ENCODE peak calls at places on chromosomes 5 and 9, in ten cellular contexts. One of them, this sample, is unnamed.

GRCh38 chr9:76192013-76192412 is 202.2 kb downstream of the RFK start:
- DNase-seq in pancreas: no peak
- DNase-seq in tibial nerve: no peak
- DNase-seq in stomach: no peak
- DNase-seq in tibial artery: no peak
- DNase-seq in ovary: no peak
- DNase-seq in GM12878: no peak
- DNase-seq in fibroblast of lung: no peak
- DNase-seq in neural progenitor cell: no peak
- DNase-seq in heart right ventricle: no peak
- DNase-seq in this sample: no peak

GRCh38 chr5:54443264-54443663 is 12.2 kb upstream of the HSPB3 start:
- DNase-seq in pancreas: no peak
- DNase-seq in tibial nerve: no peak
- DNase-seq in stomach: no peak
- DNase-seq in tibial artery: no peak
- DNase-seq in ovary: no peak
- DNase-seq in GM12878: no peak
- DNase-seq in fibroblast of lung: peak; percentile 25
- DNase-seq in neural progenitor cell: peak; percentile 51
- DNase-seq in heart right ventricle: peak; percentile 18
- DNase-seq in this sample: peak; percentile 71

GRCh38 chr9:105083246-105083645 is 155.3 kb upstream of the ABCA1 start:
- DNase-seq in pancreas: no peak
- DNase-seq in tibial nerve: no peak
- DNase-seq in stomach: no peak
- DNase-seq in tibial artery: no peak
- DNase-seq in ovary: no peak
- DNase-seq in GM12878: no peak
- DNase-seq in fibroblast of lung: no peak
- DNase-seq in neural progenitor cell: no peak
- DNase-seq in heart right ventricle: no peak
- DNase-seq in this sample: no peak

GRCh38 chr5:56466136-56466816 is 233.1 kb upstream of the ANKRD55 start:
- DNase-seq in pancreas: no peak
- DNase-seq in tibial nerve: no peak
- DNase-seq in stomach: no peak
- DNase-seq in tibial artery: no peak
- DNase-seq in ovary: no peak
- DNase-seq in GM12878: no peak
- DNase-seq in fibroblast of lung: no peak
- DNase-seq in neural progenitor cell: no peak
- DNase-seq in heart right ventricle: no peak
- DNase-seq in this sample: no peak

GRCh38 chr5:104932431-104932830 is 1369.8 kb upstream of the NUDT12 start:
- DNase-seq in pancreas: no peak
- DNase-seq in tibial nerve: no peak
- DNase-seq in stomach: no peak
- DNase-seq in tibial artery: no peak
- DNase-seq in ovary: no peak
- DNase-seq in GM12878: no peak
- DNase-seq in fibroblast of lung: no peak
- DNase-seq in neural progenitor cell: peak; percentile 42
- DNase-seq in heart right ventricle: no peak
- DNase-seq in this sample: no peak

GRCh38 chr5:138716456-138716924 is 36.7 kb upstream of the CTNNA1 start:
- DNase-seq in pancreas: no peak
- DNase-seq in tibial nerve: no peak
- DNase-seq in stomach: no peak
- DNase-seq in tibial artery: no peak
- DNase-seq in ovary: no peak
- DNase-seq in GM12878: no peak
- DNase-seq in fibroblast of lung: peak; percentile 43
- DNase-seq in neural progenitor cell: peak; percentile 33
- DNase-seq in heart right ventricle: no peak
- DNase-seq in this sample: peak; percentile 77

GRCh38 chr5:115419794-115420585 is 123.5 kb upstream of the CCDC112 start:
- DNase-seq in pancreas: no peak
- DNase-seq in tibial nerve: no peak
- DNase-seq in stomach: no peak
- DNase-seq in tibial artery: no peak
- DNase-seq in ovary: no peak
- DNase-seq in GM12878: no peak
- DNase-seq in fibroblast of lung: peak; percentile 98
- DNase-seq in neural progenitor cell: no peak
- DNase-seq in heart right ventricle: no peak
- DNase-seq in this sample: peak; percentile 96

GRCh38 chr9:35731415-35732184 is 395 bp downstream of the TLN1 start:
- DNase-seq in pancreas: no peak
- DNase-seq in tibial nerve: no peak
- DNase-seq in stomach: no peak
- DNase-seq in tibial artery: peak; percentile 58
- DNase-seq in ovary: no peak
- DNase-seq in GM12878: no peak
- DNase-seq in fibroblast of lung: no peak
- DNase-seq in neural progenitor cell: no peak
- DNase-seq in heart right ventricle: no peak
- DNase-seq in this sample: no peak

GRCh38 chr9:15306068-15306756 is 804 bp downstream of the TTC39B start:
- DNase-seq in pancreas: peak; percentile 80
- DNase-seq in tibial nerve: peak; percentile 40
- DNase-seq in stomach: peak; percentile 83
- DNase-seq in tibial artery: peak; percentile 70
- DNase-seq in ovary: peak; percentile 70
- DNase-seq in GM12878: no peak
- DNase-seq in fibroblast of lung: peak; percentile 53
- DNase-seq in neural progenitor cell: peak; percentile 51
- DNase-seq in heart right ventricle: peak; percentile 34
- DNase-seq in this sample: peak; percentile 50

GRCh38 chr9:134634190-134634589 is 7.4 kb upstream of the COL5A1 start:
- DNase-seq in pancreas: peak; percentile 3
- DNase-seq in tibial nerve: peak; percentile 3
- DNase-seq in stomach: no peak
- DNase-seq in tibial artery: no peak
- DNase-seq in ovary: peak; percentile 13
- DNase-seq in GM12878: no peak
- DNase-seq in fibroblast of lung: no peak
- DNase-seq in neural progenitor cell: no peak
- DNase-seq in heart right ventricle: no peak
- DNase-seq in this sample: no peak

GRCh38 chr5:120017523-120017922 is 388.2 kb downstream of the FAM170A start:
- DNase-seq in pancreas: no peak
- DNase-seq in tibial nerve: no peak
- DNase-seq in stomach: no peak
- DNase-seq in tibial artery: no peak
- DNase-seq in ovary: no peak
- DNase-seq in GM12878: no peak
- DNase-seq in fibroblast of lung: peak; percentile 68
- DNase-seq in neural progenitor cell: no peak
- DNase-seq in heart right ventricle: no peak
- DNase-seq in this sample: no peak

GRCh38 chr9:133144142-133144886 is 19.4 kb downstream of the GBGT1 start:
- DNase-seq in pancreas: peak; percentile 68
- DNase-seq in tibial nerve: no peak
- DNase-seq in stomach: peak; percentile 86
- DNase-seq in tibial artery: peak; percentile 73
- DNase-seq in ovary: peak; percentile 76
- DNase-seq in GM12878: peak; percentile 72
- DNase-seq in fibroblast of lung: peak; percentile 32
- DNase-seq in neural progenitor cell: peak; percentile 91
- DNase-seq in heart right ventricle: peak; percentile 70
- DNase-seq in this sample: peak; percentile 67

GRCh38 chr9:84111726-84112125 is 131.1 kb downstream of the RMI1 start:
- DNase-seq in pancreas: no peak
- DNase-seq in tibial nerve: no peak
- DNase-seq in stomach: no peak
- DNase-seq in tibial artery: no peak
- DNase-seq in ovary: no peak
- DNase-seq in GM12878: no peak
- DNase-seq in fibroblast of lung: peak; percentile 13
- DNase-seq in neural progenitor cell: no peak
- DNase-seq in heart right ventricle: no peak
- DNase-seq in this sample: peak; percentile 36

GRCh38 chr5:146047396-146047795 is 58.0 kb downstream of the PLAC8L1 start:
- DNase-seq in pancreas: no peak
- DNase-seq in tibial nerve: no peak
- DNase-seq in stomach: no peak
- DNase-seq in tibial artery: no peak
- DNase-seq in ovary: no peak
- DNase-seq in GM12878: no peak
- DNase-seq in fibroblast of lung: peak; percentile 15
- DNase-seq in neural progenitor cell: no peak
- DNase-seq in heart right ventricle: no peak
- DNase-seq in this sample: no peak

GRCh38 chr5:177302354-177303110 is 987 bp downstream of the RAB24 start:
- DNase-seq in pancreas: peak; percentile 58
- DNase-seq in tibial nerve: no peak
- DNase-seq in stomach: no peak
- DNase-seq in tibial artery: no peak
- DNase-seq in ovary: no peak
- DNase-seq in GM12878: no peak
- DNase-seq in fibroblast of lung: peak; percentile 21
- DNase-seq in neural progenitor cell: peak; percentile 39
- DNase-seq in heart right ventricle: no peak
- DNase-seq in this sample: no peak

GRCh38 chr5:172895549-172895948 is 61.5 kb downstream of the ERGIC1 start:
- DNase-seq in pancreas: no peak
- DNase-seq in tibial nerve: no peak
- DNase-seq in stomach: no peak
- DNase-seq in tibial artery: no peak
- DNase-seq in ovary: no peak
- DNase-seq in GM12878: no peak
- DNase-seq in fibroblast of lung: no peak
- DNase-seq in neural progenitor cell: no peak
- DNase-seq in heart right ventricle: no peak
- DNase-seq in this sample: no peak
- H3K36me3 ChIP-seq in pancreas: no peaks in the 10 kb centered on the region
- H3K36me3 ChIP-seq in tibial nerve: no peaks in the 10 kb centered on the region
- H3K36me3 ChIP-seq in stomach: peaks cover 47% of the 10 kb centered on the region
- H3K36me3 ChIP-seq in tibial artery: no peaks in the 10 kb centered on the region
- H3K36me3 ChIP-seq in ovary: no peaks in the 10 kb centered on the region
- H3K36me3 ChIP-seq in GM12878: peaks cover 17% of the 10 kb centered on the region
- H3K36me3 ChIP-seq in fibroblast of lung: peaks cover 8% of the 10 kb centered on the region
- H3K36me3 ChIP-seq in neural progenitor cell: no peaks in the 10 kb centered on the region
- H3K36me3 ChIP-seq in heart right ventricle: no peaks in the 10 kb centered on the region
- H3K36me3 ChIP-seq in this sample: peaks cover 3% of the 10 kb centered on the region

GRCh38 chr5:126366199-126366560 is 57.0 kb upstream of the GRAMD2B start:
- DNase-seq in pancreas: no peak
- DNase-seq in tibial nerve: no peak
- DNase-seq in stomach: no peak
- DNase-seq in tibial artery: no peak
- DNase-seq in ovary: no peak
- DNase-seq in GM12878: no peak
- DNase-seq in fibroblast of lung: no peak
- DNase-seq in neural progenitor cell: no peak
- DNase-seq in heart right ventricle: no peak
- DNase-seq in this sample: no peak

GRCh38 chr5:126365446-126366198 is 57.6 kb upstream of the GRAMD2B start:
- DNase-seq in pancreas: no peak
- DNase-seq in tibial nerve: no peak
- DNase-seq in stomach: no peak
- DNase-seq in tibial artery: no peak
- DNase-seq in ovary: no peak
- DNase-seq in GM12878: no peak
- DNase-seq in fibroblast of lung: no peak
- DNase-seq in neural progenitor cell: no peak
- DNase-seq in heart right ventricle: no peak
- DNase-seq in this sample: peak; percentile 66

GRCh38 chr5:126369083-126369482 is 54.1 kb upstream of the GRAMD2B start:
- DNase-seq in pancreas: no peak
- DNase-seq in tibial nerve: no peak
- DNase-seq in stomach: no peak
- DNase-seq in tibial artery: no peak
- DNase-seq in ovary: no peak
- DNase-seq in GM12878: no peak
- DNase-seq in fibroblast of lung: no peak
- DNase-seq in neural progenitor cell: no peak
- DNase-seq in heart right ventricle: no peak
- DNase-seq in this sample: no peak

GRCh38 chr5:126369995-126370731 is 53.0 kb upstream of the GRAMD2B start:
- DNase-seq in pancreas: no peak
- DNase-seq in tibial nerve: no peak
- DNase-seq in stomach: no peak
- DNase-seq in tibial artery: no peak
- DNase-seq in ovary: no peak
- DNase-seq in GM12878: no peak
- DNase-seq in fibroblast of lung: no peak
- DNase-seq in neural progenitor cell: no peak
- DNase-seq in heart right ventricle: no peak
- DNase-seq in this sample: peak; percentile 20

DNA sequence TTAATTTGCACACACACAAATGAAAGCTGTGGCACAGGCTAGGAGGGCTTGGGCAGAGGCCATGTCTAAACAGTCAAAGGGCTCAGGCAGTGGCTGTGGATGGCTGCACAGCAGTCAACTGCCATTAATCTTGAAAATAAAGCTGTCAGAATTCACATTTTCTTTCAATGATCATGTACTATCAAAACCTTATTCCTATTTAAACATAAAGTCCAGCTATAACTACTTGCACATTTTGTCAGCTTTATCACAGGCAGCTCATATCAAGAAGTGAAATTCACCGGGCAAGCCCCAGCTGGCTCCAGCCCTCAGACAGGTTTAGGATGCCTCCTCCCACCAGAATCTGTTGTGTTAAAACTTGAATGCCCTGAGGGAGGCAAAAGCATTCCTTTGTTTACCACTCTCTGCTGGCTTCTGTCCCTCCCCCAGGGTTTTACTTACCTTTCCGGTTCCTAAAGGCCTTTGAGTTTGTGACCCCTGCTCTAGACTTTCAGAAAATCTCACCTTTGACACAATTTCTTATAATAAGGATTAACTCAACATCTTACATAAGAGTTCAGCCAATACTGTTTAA is 54.9 kb upstream of the GRAMD2B start:
- DNase-seq in pancreas: no peak
- DNase-seq in tibial nerve: no peak
- DNase-seq in stomach: no peak
- DNase-seq in tibial artery: no peak
- DNase-seq in ovary: no peak
- DNase-seq in GM12878: no peak
- DNase-seq in fibroblast of lung: no peak
- DNase-seq in neural progenitor cell: peak; percentile 73
- DNase-seq in heart right ventricle: no peak
- DNase-seq in this sample: no peak
- H3K9me3 ChIP-seq in pancreas: no peaks in the 10 kb centered on the region
- H3K9me3 ChIP-seq in tibial nerve: no peaks in the 10 kb centered on the region
- H3K9me3 ChIP-seq in stomach: no peaks in the 10 kb centered on the region
- H3K9me3 ChIP-seq in tibial artery: no peaks in the 10 kb centered on the region
- H3K9me3 ChIP-seq in ovary: no peaks in the 10 kb centered on the region
- H3K9me3 ChIP-seq in GM12878: no peaks in the 10 kb centered on the region
- H3K9me3 ChIP-seq in fibroblast of lung: no peaks in the 10 kb centered on the region
- H3K9me3 ChIP-seq in neural progenitor cell: no peaks in the 10 kb centered on the region
- H3K9me3 ChIP-seq in heart right ventricle: no peaks in the 10 kb centered on the region
- H3K9me3 ChIP-seq in this sample: no peaks in the 10 kb centered on the region

GRCh38 chr5:142600611-142601360 is 85.1 kb downstream of the FGF1 start:
- DNase-seq in pancreas: no peak
- DNase-seq in tibial nerve: peak; percentile 60
- DNase-seq in stomach: peak; percentile 50
- DNase-seq in tibial artery: peak; percentile 66
- DNase-seq in ovary: peak; percentile 39
- DNase-seq in GM12878: no peak
- DNase-seq in fibroblast of lung: peak; percentile 87
- DNase-seq in neural progenitor cell: no peak
- DNase-seq in heart right ventricle: peak; percentile 80
- DNase-seq in this sample: no peak
- H3K4me3 ChIP-seq in pancreas: no peak overlapping the region
- H3K4me3 ChIP-seq in tibial nerve: no peak overlapping the region
- H3K4me3 ChIP-seq in stomach: peak overlapping the region; percentile 14
- H3K4me3 ChIP-seq in tibial artery: peak overlapping the region; percentile 19
- H3K4me3 ChIP-seq in ovary: peak overlapping the region; percentile 14
- H3K4me3 ChIP-seq in GM12878: no peak overlapping the region
- H3K4me3 ChIP-seq in fibroblast of lung: peak overlapping the region; percentile 26
- H3K4me3 ChIP-seq in neural progenitor cell: no peak overlapping the region
- H3K4me3 ChIP-seq in heart right ventricle: peak overlapping the region; percentile 5
- H3K4me3 ChIP-seq in this sample: no peak overlapping the region

GRCh38 chr5:163106098-163106497 is 331.3 kb upstream of the CCNG1 start:
- DNase-seq in pancreas: no peak
- DNase-seq in tibial nerve: no peak
- DNase-seq in stomach: no peak
- DNase-seq in tibial artery: no peak
- DNase-seq in ovary: no peak
- DNase-seq in GM12878: no peak
- DNase-seq in fibroblast of lung: no peak
- DNase-seq in neural progenitor cell: no peak
- DNase-seq in heart right ventricle: no peak
- DNase-seq in this sample: no peak
- H3K36me3 ChIP-seq in pancreas: no peaks in the 10 kb centered on the region
- H3K36me3 ChIP-seq in tibial nerve: no peaks in the 10 kb centered on the region
- H3K36me3 ChIP-seq in stomach: no peaks in the 10 kb centered on the region
- H3K36me3 ChIP-seq in tibial artery: no peaks in the 10 kb centered on the region
- H3K36me3 ChIP-seq in ovary: no peaks in the 10 kb centered on the region
- H3K36me3 ChIP-seq in GM12878: no peaks in the 10 kb centered on the region
- H3K36me3 ChIP-seq in fibroblast of lung: no peaks in the 10 kb centered on the region
- H3K36me3 ChIP-seq in neural progenitor cell: no peaks in the 10 kb centered on the region
- H3K36me3 ChIP-seq in heart right ventricle: no peaks in the 10 kb centered on the region
- H3K36me3 ChIP-seq in this sample: no peaks in the 10 kb centered on the region